ENCODE peak calls at places on chromosomes 11 and 22, in nine cellular contexts. H, G, S, B, R, K, O, X and V are unnamed samples.

GRCh38 chr22:17085277-17086091 is 684 bp downstream of the IL17RA start:
- DNase-seq in S (no peak), B (peak; percentile 68), X (no peak), O (no peak), K (peak; percentile 40), R (no peak), G (no peak), H (peak; percentile 50), V (no peak)

GRCh38 chr11:45341379-45341778 is 55.2 kb upstream of the SYT13 start:
- DNase-seq in O (no peak), B (no peak), R (no peak), K (no peak), G (no peak), H (no peak), X (no peak), S (no peak), V (no peak)

GRCh38 chr11:107898270-107898669 is 30.0 kb upstream of the RAB39A start:
- DNase-seq in H (no peak), B (peak; percentile 75), S (peak; percentile 12), G (no peak), R (peak; percentile 58), K (no peak), O (no peak), X (no peak), V (no peak)

GRCh38 chr11:133926466-133927246 is 30.1 kb downstream of the IGSF9B start:
- DNase-seq in X (no peak), K (no peak), R (no peak), H (no peak), G (no peak), S (no peak), B (no peak), O (no peak), V (no peak)

GRCh38 chr11:9527481-9528140 is 45.9 kb upstream of the WEE1 start:
- DNase-seq in G (no peak), R (peak; percentile 67), X (no peak), H (no peak), O (no peak), S (peak; percentile 56), B (peak; percentile 91), K (peak; percentile 48), V (no peak)

GRCh38 chr11:71332046-71332445 is 79.7 kb upstream of the SHANK2 start:
- DNase-seq in S (no peak), G (no peak), H (no peak), O (no peak), K (no peak), B (no peak), R (no peak), X (no peak), V (no peak)

GRCh38 chr11:2534957-2535672 is 90.3 kb downstream of the KCNQ1 start:
- DNase-seq in R (no peak), S (no peak), B (no peak), O (no peak), G (no peak), K (no peak), H (peak; percentile 3), X (no peak), V (no peak)

GRCh38 chr11:86134580-86135318 is 65.9 kb upstream of the PICALM start:
- DNase-seq in S (peak; percentile 71), X (no peak), B (no peak), O (no peak), K (no peak), H (no peak), G (no peak), R (peak; percentile 69), V (no peak)

GRCh38 chr11:44094260-44094868 is 1.1 kb upstream of the EXT2 start:
- DNase-seq in O (peak; percentile 84), H (peak; percentile 83), K (peak; percentile 92), S (peak; percentile 83), B (peak; percentile 87), G (peak; percentile 67), X (peak; percentile 52), R (peak; percentile 56), V (peak; percentile 61)

GRCh38 chr22:22233081-22233480 is 11.5 kb upstream of the VPREB1 start:
- DNase-seq in G (no peak), R (no peak), B (no peak), O (no peak), X (no peak), S (no peak), K (peak; percentile 7), H (no peak), V (no peak)

GRCh38 chr11:86938203-86938899 is 16.8 kb downstream of the FZD4 start:
- DNase-seq in X (no peak), K (no peak), O (no peak), S (no peak), G (no peak), B (no peak), H (no peak), R (no peak), V (no peak)

GRCh38 chr22:25488244-25489020 is 76.0 kb upstream of the GRK3 start:
- DNase-seq in X (peak; percentile 9), G (no peak), O (no peak), H (peak; percentile 86), S (peak; percentile 82), B (peak; percentile 93), K (peak; percentile 69), R (no peak), V (peak; percentile 1)

GRCh38 chr11:131246589-131247164 is 123.7 kb upstream of the NTM start:
- DNase-seq in K (no peak), R (no peak), G (no peak), B (peak; percentile 19), S (no peak), H (peak; percentile 71), O (no peak), X (no peak), V (no peak)

GRCh38 chr11:18754308-18754707 is 28.3 kb upstream of the IGSF22 start:
- DNase-seq in H (no peak), B (no peak), R (no peak), X (no peak), S (no peak), K (no peak), G (no peak), O (no peak), V (no peak)

GRCh38 chr11:102192349-102193066 is 82.3 kb downstream of the YAP1 start:
- DNase-seq in K (no peak), B (no peak), O (no peak), G (no peak), S (no peak), R (no peak), H (no peak), X (no peak), V (no peak)

GRCh38 chr11:22539851-22540376 is 85.7 kb downstream of the FANCF start:
- DNase-seq in X (no peak), H (peak; percentile 7), O (no peak), K (no peak), B (peak; percentile 71), R (no peak), G (peak; percentile 72), S (no peak), V (peak; percentile 17)

GRCh38 chr11:129313588-129314288 is 61.9 kb upstream of the BARX2 start:
- DNase-seq in G (no peak), B (peak; percentile 24), O (no peak), H (peak; percentile 42), X (no peak), S (no peak), K (no peak), R (no peak), V (no peak)

GRCh38 chr11:131037873-131038272 is 121.6 kb upstream of the SNX19 start:
- DNase-seq in G (no peak), O (no peak), X (no peak), R (no peak), B (no peak), H (no peak), K (no peak), S (no peak), V (no peak)

GRCh38 chr11:65133724-65134123 is 595 bp downstream of the SYVN1 start:
- DNase-seq in K (peak; percentile 55), G (no peak), R (no peak), H (peak; percentile 54), O (no peak), B (peak; percentile 64), S (no peak), X (no peak), V (no peak)

GRCh38 chr11:15006139-15006759 is 34.1 kb upstream of the CALCA start:
- DNase-seq in K (no peak), G (peak; percentile 1), S (peak; percentile 67), B (peak; percentile 70), O (no peak), R (no peak), X (no peak), H (no peak), V (peak; percentile 11)

GRCh38 chr11:60265373-60266214 is 14.9 kb upstream of the MS4A4A start:
- DNase-seq in B (peak; percentile 42), R (no peak), X (no peak), H (no peak), K (no peak), O (peak; percentile 6), G (peak; percentile 5), S (peak; percentile 25), V (no peak)

GRCh38 chr22:28497188-28497587 is 182.5 kb downstream of the TTC28 start:
- DNase-seq in G (no peak), K (no peak), B (peak; percentile 58), R (no peak), H (no peak), X (no peak), O (no peak), S (no peak), V (peak; percentile 8)

GRCh38 chr11:65003282-65003681 is 6.5 kb upstream of the BATF2 start:
- DNase-seq in X (no peak), G (no peak), S (no peak), H (no peak), O (no peak), R (no peak), K (no peak), B (peak; percentile 65), V (no peak)

GRCh38 chr11:17890333-17890732 is 122.5 kb downstream of the SERGEF start:
- DNase-seq in X (no peak), H (no peak), R (no peak), G (no peak), B (peak; percentile 20), S (no peak), K (no peak), O (no peak), V (no peak)

GRCh38 chr11:119531091-119531490 is 108.1 kb upstream of the THY1 start:
- DNase-seq in X (no peak), G (no peak), B (no peak), O (no peak), H (no peak), K (no peak), S (no peak), R (peak; percentile 27), V (no peak)

GRCh38 chr11:129365816-129366215 is 9.8 kb upstream of the BARX2 start:
- DNase-seq in K (no peak), G (no peak), X (no peak), B (no peak), H (no peak), S (peak; percentile 82), O (no peak), R (peak; percentile 97), V (no peak)

GRCh38 chr11:67437082-67437821 is at the start of gene PTPRCAP:
- DNase-seq in S (no peak), X (no peak), K (no peak), H (no peak), B (no peak), O (no peak), G (no peak), R (no peak), V (no peak)

GRCh38 chr22:25554321-25555088 is 10.0 kb upstream of the GRK3 start:
- DNase-seq in X (no peak), O (no peak), S (no peak), G (no peak), B (no peak), H (no peak), K (no peak), R (no peak), V (no peak)

GRCh38 chr22:27214691-27215090 is 557.3 kb downstream of the MIAT start:
- DNase-seq in B (no peak), K (no peak), G (no peak), H (no peak), S (no peak), O (no peak), R (no peak), X (no peak), V (no peak)

GRCh38 chr11:11313902-11314692 is 39.0 kb downstream of the CSNK2A3 start:
- DNase-seq in H (peak; percentile 56), S (no peak), B (peak; percentile 10), K (no peak), O (no peak), G (no peak), R (no peak), X (no peak), V (no peak)

GRCh38 chr11:115334932-115335788 is 169.1 kb downstream of the CADM1 start:
- DNase-seq in H (no peak), X (no peak), K (no peak), B (peak; percentile 34), G (peak; percentile 10), R (no peak), S (peak; percentile 37), O (no peak), V (no peak)